ENCODE peak calls at places on chromosomes 6 and 20, in seven cellular contexts. L, D, K, N, P, S and Z are unnamed samples.

GRCh38 chr6:61886608-61887259 is 399.3 kb downstream of the KHDRBS2 start:
- DNase-seq in L (peak; percentile 17), D (no peak), K (peak; percentile 3), N (no peak), P (no peak), S (no peak), Z (no peak)

GRCh38 chr6:26043389-26044139 is 43.7 kb upstream of the HFE start:
- DNase-seq in L (peak; percentile 99), D (no peak), K (peak; percentile 78), N (peak; percentile 96), P (no peak), S (peak; percentile 53), Z (peak; percentile 44)

GRCh38 chr6:168029459-168030217 is 32.2 kb downstream of the KIF25 start:
- DNase-seq in L (no peak), D (no peak), K (no peak), N (no peak), P (no peak), S (no peak), Z (peak; percentile 49)

GRCh38 chr20:38644588-38644987 is 43.0 kb downstream of the ARHGAP40 start:
- DNase-seq in L (no peak), D (no peak), K (no peak), N (no peak), P (no peak), S (no peak), Z (no peak)

GRCh38 chr6:11459002-11459658 is 78.4 kb upstream of the TMEM170B start:
- DNase-seq in L (no peak), D (no peak), K (no peak), N (peak; percentile 90), P (no peak), S (no peak), Z (no peak)

GRCh38 chr20:31568041-31568731 is 36.9 kb upstream of the ID1 start:
- DNase-seq in L (no peak), D (no peak), K (no peak), N (no peak), P (no peak), S (no peak), Z (no peak)

GRCh38 chr6:169990095-169991030 is 238.9 kb downstream of the ERMARD start:
- DNase-seq in L (no peak), D (no peak), K (no peak), N (no peak), P (no peak), S (no peak), Z (no peak)

GRCh38 chr20:11207749-11208502 is 534.1 kb upstream of the JAG1 start:
- DNase-seq in L (peak; percentile 76), D (peak; percentile 86), K (no peak), N (no peak), P (no peak), S (no peak), Z (no peak)

GRCh38 chr20:50919567-50919966 is 11.7 kb downstream of the ADNP start:
- DNase-seq in L (no peak), D (no peak), K (no peak), N (no peak), P (no peak), S (no peak), Z (no peak)

GRCh38 chr6:115666997-115667396 is 393.7 kb downstream of the FRK start:
- DNase-seq in L (no peak), D (no peak), K (no peak), N (no peak), P (no peak), S (no peak), Z (no peak)

GRCh38 chr6:137423444-137424168 is 70.6 kb downstream of the OLIG3 start:
- DNase-seq in L (no peak), D (no peak), K (no peak), N (no peak), P (peak; percentile 64), S (no peak), Z (no peak)
- TF ChIP-seq JUND in L (no peak), D (no peak), K (no peak), N (no peak), P (no peak), S (no peak), Z (no peak)

GRCh38 chr6:73710948-73711347 is 14.9 kb downstream of the CD109 start:
- DNase-seq in L (no peak), D (no peak), K (no peak), N (no peak), P (no peak), S (no peak), Z (no peak)

GRCh38 chr6:73714227-73714626 is 18.2 kb downstream of the CD109 start:
- DNase-seq in L (no peak), D (no peak), K (no peak), N (no peak), P (no peak), S (no peak), Z (no peak)

GRCh38 chr6:73710470-73710869 is 14.5 kb downstream of the CD109 start:
- DNase-seq in L (peak; percentile 7), D (peak; percentile 82), K (no peak), N (no peak), P (no peak), S (no peak), Z (no peak)

GRCh38 chr6:73712536-73712935 is 16.5 kb downstream of the CD109 start:
- DNase-seq in L (no peak), D (no peak), K (no peak), N (no peak), P (no peak), S (no peak), Z (no peak)

GRCh38 chr6:73713426-73714147 is 17.6 kb downstream of the CD109 start:
- DNase-seq in L (no peak), D (no peak), K (no peak), N (no peak), P (no peak), S (no peak), Z (no peak)
- TF ChIP-seq JUND in L (no peak), D (no peak), K (no peak), N (no peak), P (no peak), S (no peak), Z (no peak)

GRCh38 chr6:113982055-113982550 is 11.2 kb upstream of the HDAC2 start:
- DNase-seq in L (no peak), D (no peak), K (no peak), N (no peak), P (no peak), S (no peak), Z (no peak)

GRCh38 chr6:113980937-113981554 is 10.1 kb upstream of the HDAC2 start:
- DNase-seq in L (peak; percentile 45), D (no peak), K (peak; percentile 67), N (no peak), P (no peak), S (peak; percentile 14), Z (peak; percentile 41)

GRCh38 chr6:113976806-113977205 is 5.9 kb upstream of the HDAC2 start:
- DNase-seq in L (no peak), D (no peak), K (no peak), N (no peak), P (no peak), S (no peak), Z (no peak)

GRCh38 chr6:113979930-113980329 is 9.0 kb upstream of the HDAC2 start:
- DNase-seq in L (no peak), D (no peak), K (no peak), N (no peak), P (no peak), S (no peak), Z (no peak)

DNA sequence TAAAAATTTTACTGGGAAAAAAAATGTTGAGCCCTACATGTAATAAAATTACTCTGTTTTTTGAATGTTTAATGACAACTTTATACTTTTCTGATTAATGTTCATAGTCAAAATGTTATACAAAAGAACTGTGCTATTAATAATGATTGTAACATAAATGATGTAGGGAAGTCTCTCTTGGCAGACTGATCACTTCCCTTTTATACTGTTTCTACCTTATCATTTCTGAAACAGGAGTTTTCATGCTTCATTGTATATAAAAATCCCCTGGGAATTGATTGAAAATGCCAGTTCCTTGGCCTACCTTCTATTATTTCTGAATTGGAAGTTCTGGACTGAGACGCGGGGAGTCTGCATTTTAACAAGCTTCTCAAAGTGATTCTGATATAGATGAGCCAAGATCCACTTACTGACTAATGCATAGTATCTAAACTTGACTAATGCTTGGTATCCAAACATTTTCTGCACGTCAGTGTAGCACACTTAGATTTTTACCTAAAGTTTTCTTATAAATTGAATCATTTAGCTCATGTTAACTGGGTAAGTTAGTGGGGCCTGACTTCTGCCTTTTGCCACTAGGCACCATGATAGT is 7.2 kb upstream of the HDAC2 start:
- DNase-seq in L (no peak), D (no peak), K (no peak), N (no peak), P (no peak), S (no peak), Z (no peak)
- TF ChIP-seq JUND in L (no peak), D (no peak), K (no peak), N (no peak), P (no peak), S (no peak), Z (no peak)

GRCh38 chr6:152212437-152212836 is 405.0 kb downstream of the ESR1 start:
- DNase-seq in L (no peak), D (no peak), K (no peak), N (no peak), P (no peak), S (no peak), Z (no peak)
- TF ChIP-seq JUND in L (no peak), D (no peak), K (no peak), N (no peak), P (no peak), S (no peak), Z (no peak)

GRCh38 chr6:29424168-29424567 is 9.4 kb downstream of the OR12D1 start:
- DNase-seq in L (no peak), D (no peak), K (no peak), N (no peak), P (no peak), S (no peak), Z (no peak)
- TF ChIP-seq JUND in L (no peak), D (no peak), K (no peak), N (no peak), P (no peak), S (no peak), Z (no peak)

GRCh38 chr6:112179631-112180030 is 74.7 kb downstream of the LAMA4 start:
- DNase-seq in L (no peak), D (no peak), K (no peak), N (no peak), P (no peak), S (no peak), Z (no peak)

GRCh38 chr6:112178846-112179245 is 75.5 kb downstream of the LAMA4 start:
- DNase-seq in L (no peak), D (no peak), K (no peak), N (no peak), P (no peak), S (no peak), Z (no peak)

GRCh38 chr6:112183271-112183671 is 71.1 kb downstream of the LAMA4 start:
- DNase-seq in L (no peak), D (no peak), K (no peak), N (no peak), P (no peak), S (no peak), Z (no peak)

GRCh38 chr6:112181130-112181529 is 73.2 kb downstream of the LAMA4 start:
- DNase-seq in L (no peak), D (no peak), K (no peak), N (no peak), P (no peak), S (no peak), Z (no peak)

GRCh38 chr6:112180095-112180820 is 74.1 kb downstream of the LAMA4 start:
- DNase-seq in L (peak; percentile 90), D (peak; percentile 74), K (peak; percentile 56), N (no peak), P (no peak), S (peak; percentile 46), Z (peak; percentile 85)
- TF ChIP-seq JUND in L (no peak), D (no peak), K (no peak), N (no peak), P (no peak), S (no peak), Z (no peak)